ENCODE peak calls at places on chromosomes 12 and 14, in four cellular contexts. One of them, this sample, is unnamed.

GRCh38 chr14:76926521-76927251 is 100.5 kb downstream of the LRRC74A start:
- DNase-seq in H9: no peak
- DNase-seq in trophoblast cell: no peak
- DNase-seq in IMR-90: peak
- DNase-seq in this sample: no peak

GRCh38 chr12:96294831-96295230 is 100.7 kb downstream of the ELK3 start:
- DNase-seq in H9: no peak
- DNase-seq in trophoblast cell: no peak
- DNase-seq in IMR-90: peak
- DNase-seq in this sample: no peak

GRCh38 chr12:120399531-120399930 is 30.6 kb upstream of the MSI1 start:
- DNase-seq in H9: no peak
- DNase-seq in trophoblast cell: peak
- DNase-seq in IMR-90: peak
- DNase-seq in this sample: no peak

GRCh38 chr12:3975652-3976051 is 102.5 kb upstream of the PARP11 start:
- DNase-seq in H9: no peak
- DNase-seq in trophoblast cell: no peak
- DNase-seq in IMR-90: no peak
- DNase-seq in this sample: no peak

GRCh38 chr12:26691234-26691970 is 141.6 kb downstream of the ITPR2 start:
- DNase-seq in H9: peak
- DNase-seq in trophoblast cell: peak
- DNase-seq in IMR-90: peak
- DNase-seq in this sample: peak

GRCh38 chr14:102778616-102779351 is 1.5 kb downstream of the TRAF3 start:
- DNase-seq in H9: no peak
- DNase-seq in trophoblast cell: peak
- DNase-seq in IMR-90: peak
- DNase-seq in this sample: no peak

GRCh38 chr14:96038920-96039632 is at the start of gene C14orf132:
- DNase-seq in H9: peak
- DNase-seq in trophoblast cell: peak
- DNase-seq in IMR-90: peak
- DNase-seq in this sample: no peak

GRCh38 chr12:6715130-6715529 is 8.7 kb upstream of the COPS7A start:
- DNase-seq in H9: no peak
- DNase-seq in trophoblast cell: no peak
- DNase-seq in IMR-90: no peak
- DNase-seq in this sample: no peak

GRCh38 chr12:123050913-123051312 is 70.4 kb downstream of the ARL6IP4 start:
- DNase-seq in H9: no peak
- DNase-seq in trophoblast cell: no peak
- DNase-seq in IMR-90: no peak
- DNase-seq in this sample: no peak

GRCh38 chr12:45034861-45035265 is 16.0 kb downstream of the DBX2 start:
- DNase-seq in H9: no peak
- DNase-seq in trophoblast cell: no peak
- DNase-seq in IMR-90: no peak
- DNase-seq in this sample: peak

GRCh38 chr12:30905483-30906009 is 21.0 kb upstream of the TSPAN11 start:
- DNase-seq in H9: no peak
- DNase-seq in trophoblast cell: peak
- DNase-seq in IMR-90: no peak
- DNase-seq in this sample: no peak

GRCh38 chr14:105255021-105255507 is 6.7 kb downstream of the BTBD6 start:
- DNase-seq in H9: peak
- DNase-seq in trophoblast cell: peak
- DNase-seq in IMR-90: peak
- DNase-seq in this sample: no peak

GRCh38 chr12:68932123-68932700 is 759 bp downstream of the CPM start:
- DNase-seq in H9: no peak
- DNase-seq in trophoblast cell: no peak
- DNase-seq in IMR-90: no peak
- DNase-seq in this sample: peak

GRCh38 chr14:100715803-100716202 is 10.9 kb upstream of the DLK1 start:
- DNase-seq in H9: no peak
- DNase-seq in trophoblast cell: peak
- DNase-seq in IMR-90: no peak
- DNase-seq in this sample: no peak

GRCh38 chr12:42807766-42808165 is 218.2 kb upstream of the PRICKLE1 start:
- DNase-seq in H9: no peak
- DNase-seq in trophoblast cell: no peak
- DNase-seq in IMR-90: no peak
- DNase-seq in this sample: no peak

GRCh38 chr14:102957222-102957621 is 34.8 kb downstream of the AMN start:
- DNase-seq in H9: no peak
- DNase-seq in trophoblast cell: no peak
- DNase-seq in IMR-90: peak
- DNase-seq in this sample: no peak

GRCh38 chr12:91274886-91275285 is 92.3 kb upstream of the DCN start:
- DNase-seq in H9: no peak
- DNase-seq in trophoblast cell: no peak
- DNase-seq in IMR-90: peak
- DNase-seq in this sample: peak

GRCh38 chr12:116370004-116370404 is 92.5 kb upstream of the MED13L start:
- DNase-seq in H9: no peak
- DNase-seq in trophoblast cell: peak
- DNase-seq in IMR-90: peak
- DNase-seq in this sample: no peak

GRCh38 chr14:79587194-79587593 is 624.1 kb downstream of the DIO2 start:
- DNase-seq in H9: no peak
- DNase-seq in trophoblast cell: no peak
- DNase-seq in IMR-90: no peak
- DNase-seq in this sample: no peak

GRCh38 chr14:104130974-104131651 is 7.3 kb upstream of the KIF26A start:
- DNase-seq in H9: peak
- DNase-seq in trophoblast cell: peak
- DNase-seq in IMR-90: peak
- DNase-seq in this sample: no peak

GRCh38 chr12:111733340-111733739 is 33.4 kb upstream of the ALDH2 start:
- DNase-seq in H9: no peak
- DNase-seq in trophoblast cell: no peak
- DNase-seq in IMR-90: no peak
- DNase-seq in this sample: no peak

GRCh38 chr14:104977681-104978647 is at the start of gene AHNAK2:
- DNase-seq in H9: peak
- DNase-seq in trophoblast cell: peak
- DNase-seq in IMR-90: peak
- DNase-seq in this sample: peak

GRCh38 chr12:132305991-132306884 is 23.2 kb downstream of the GALNT9 start:
- DNase-seq in H9: no peak
- DNase-seq in trophoblast cell: no peak
- DNase-seq in IMR-90: no peak
- DNase-seq in this sample: no peak

DNA sequence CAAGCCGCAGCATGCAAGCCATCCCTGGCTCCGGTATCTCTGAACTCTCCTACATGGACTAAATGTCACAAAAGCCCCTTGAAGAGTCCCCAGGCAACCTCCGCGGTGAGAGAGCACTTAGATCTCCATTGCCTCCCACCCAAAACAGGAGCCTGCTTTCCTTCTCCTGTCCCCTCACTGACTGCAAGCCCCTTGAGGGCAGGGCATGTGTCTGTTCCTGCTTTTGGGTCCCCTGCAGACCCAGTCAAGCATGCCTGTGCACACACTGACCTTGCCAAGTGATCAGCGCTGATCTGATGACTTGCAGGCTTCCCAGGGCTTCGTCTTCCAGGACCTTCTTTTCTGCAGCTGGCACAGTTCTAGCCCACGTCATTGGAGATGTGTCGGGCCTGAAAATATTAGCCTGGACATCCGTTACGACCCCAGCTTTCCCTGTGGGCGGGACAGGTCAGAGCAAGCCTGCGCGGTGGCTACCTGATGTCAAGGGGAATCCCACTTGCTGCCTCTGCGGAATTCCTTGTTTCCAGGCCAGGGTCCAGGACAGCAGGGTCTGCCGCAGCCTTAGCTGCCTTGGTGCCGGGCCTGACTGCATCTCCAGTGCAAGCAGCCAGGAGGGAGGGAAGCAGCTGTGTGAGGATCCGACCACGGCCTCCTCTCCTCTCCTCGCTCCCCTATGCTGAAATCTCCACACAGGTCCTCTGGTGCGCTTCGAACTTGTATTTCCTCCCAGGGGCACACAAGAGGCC is 92.5 kb downstream of the FBXL14 start:
- DNase-seq in H9: peak
- DNase-seq in trophoblast cell: no peak
- DNase-seq in IMR-90: no peak
- DNase-seq in this sample: no peak
- H2BK5ac ChIP-seq in H9: no peak
- H2BK5ac ChIP-seq in trophoblast cell: no peak
- H2BK5ac ChIP-seq in IMR-90: no peak
- H2BK5ac ChIP-seq in this sample: peak

GRCh38 chr12:12216349-12217017 is 50.4 kb downstream of the LRP6 start:
- DNase-seq in H9: no peak
- DNase-seq in trophoblast cell: no peak
- DNase-seq in IMR-90: peak
- DNase-seq in this sample: no peak

GRCh38 chr12:12212769-12213168 is 54.1 kb downstream of the LRP6 start:
- DNase-seq in H9: no peak
- DNase-seq in trophoblast cell: peak
- DNase-seq in IMR-90: no peak
- DNase-seq in this sample: no peak

GRCh38 chr12:12217018-12217359 is 49.9 kb downstream of the LRP6 start:
- DNase-seq in H9: no peak
- DNase-seq in trophoblast cell: no peak
- DNase-seq in IMR-90: no peak
- DNase-seq in this sample: no peak

GRCh38 chr12:12214201-12214600 is 52.6 kb downstream of the LRP6 start:
- DNase-seq in H9: no peak
- DNase-seq in trophoblast cell: no peak
- DNase-seq in IMR-90: no peak
- DNase-seq in this sample: no peak

DNA sequence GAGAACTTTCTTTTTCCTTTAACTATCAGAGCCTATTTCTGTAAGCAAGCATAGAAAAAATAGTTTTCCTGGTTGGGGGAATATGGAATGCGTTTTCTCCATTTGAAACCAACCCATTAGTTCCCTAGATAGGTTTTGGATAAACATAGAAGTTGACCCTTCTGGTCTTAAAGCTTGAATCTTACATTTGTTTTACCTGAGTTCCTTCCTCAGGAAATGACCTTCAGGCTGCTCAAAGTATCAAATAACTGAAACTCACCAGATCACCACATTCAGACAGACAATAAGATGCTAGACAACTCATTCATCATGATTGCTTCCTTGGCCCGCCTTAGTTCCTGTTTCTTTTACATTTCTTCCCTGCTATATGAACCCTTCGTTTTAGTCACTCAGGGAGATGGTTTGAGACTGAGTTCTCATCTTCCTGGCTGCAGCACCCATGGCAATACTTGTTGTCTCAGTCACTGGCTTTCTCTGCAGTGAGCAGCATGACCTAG is 52.2 kb downstream of the LRP6 start:
- DNase-seq in H9: no peak
- DNase-seq in trophoblast cell: no peak
- DNase-seq in IMR-90: peak
- DNase-seq in this sample: no peak
- H3K9ac ChIP-seq in H9: no peak
- H3K9ac ChIP-seq in trophoblast cell: no peak
- H3K9ac ChIP-seq in IMR-90: no peak
- H3K9ac ChIP-seq in this sample: no peak

GRCh38 chr14:54364555-54365415 is 32.0 kb upstream of the CDKN3 start:
- DNase-seq in H9: no peak
- DNase-seq in trophoblast cell: peak
- DNase-seq in IMR-90: peak
- DNase-seq in this sample: no peak
- H3K18ac ChIP-seq in H9: no peak
- H3K18ac ChIP-seq in trophoblast cell: no peak
- H3K18ac ChIP-seq in IMR-90: no peak
- H3K18ac ChIP-seq in this sample: no peak

DNA sequence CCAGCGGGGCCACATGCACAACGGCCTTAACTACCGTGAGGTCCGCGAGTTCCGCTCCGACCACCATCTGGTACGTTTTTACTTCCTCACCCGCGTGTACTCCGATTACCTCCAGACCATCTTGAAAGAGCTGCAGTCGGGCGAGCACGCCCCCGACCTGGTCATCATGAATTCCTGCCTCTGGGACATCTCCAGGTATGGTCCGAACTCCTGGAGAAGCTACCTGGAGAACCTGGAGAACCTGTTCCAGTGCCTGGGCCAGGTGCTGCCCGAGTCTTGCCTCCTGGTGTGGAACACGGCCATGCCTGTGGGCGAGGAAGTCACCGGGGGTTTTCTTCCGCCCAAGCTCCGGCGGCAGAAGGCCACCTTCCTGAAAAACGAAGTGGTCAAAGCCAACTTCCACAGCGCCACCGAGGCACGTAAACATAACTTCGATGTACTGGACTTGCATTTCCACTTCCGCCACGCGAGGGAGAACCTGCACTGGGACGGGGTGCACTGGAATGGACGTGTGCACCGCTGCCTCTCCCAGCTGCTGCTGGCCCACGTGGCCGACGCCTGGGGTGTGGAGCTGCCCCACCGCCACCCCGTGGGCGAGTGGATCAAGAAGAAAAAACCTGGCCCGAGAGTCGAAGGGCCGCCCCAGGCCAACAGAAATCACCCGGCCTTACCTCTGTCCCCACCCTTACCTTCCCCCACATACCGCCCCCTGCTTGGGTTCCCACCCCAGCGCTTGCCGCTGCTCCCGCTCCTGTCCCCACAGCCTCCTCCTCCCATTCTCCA is 155.7 kb upstream of the AMIGO2 start:
- DNase-seq in H9: no peak
- DNase-seq in trophoblast cell: peak
- DNase-seq in IMR-90: no peak
- DNase-seq in this sample: no peak
- H2BK5ac ChIP-seq in H9: no peak
- H2BK5ac ChIP-seq in trophoblast cell: no peak
- H2BK5ac ChIP-seq in IMR-90: peak
- H2BK5ac ChIP-seq in this sample: no peak

GRCh38 chr12:89185889-89186288 is 166.4 kb downstream of the DUSP6 start:
- DNase-seq in H9: no peak
- DNase-seq in trophoblast cell: peak
- DNase-seq in IMR-90: peak
- DNase-seq in this sample: no peak

GRCh38 chr12:89185181-89185580 is 167.1 kb downstream of the DUSP6 start:
- DNase-seq in H9: no peak
- DNase-seq in trophoblast cell: no peak
- DNase-seq in IMR-90: no peak
- DNase-seq in this sample: no peak

GRCh38 chr12:89181271-89181920 is 170.9 kb downstream of the DUSP6 start:
- DNase-seq in H9: no peak
- DNase-seq in trophoblast cell: peak
- DNase-seq in IMR-90: peak
- DNase-seq in this sample: no peak

GRCh38 chr12:89187507-89187906 is 164.8 kb downstream of the DUSP6 start:
- DNase-seq in H9: no peak
- DNase-seq in trophoblast cell: peak
- DNase-seq in IMR-90: no peak
- DNase-seq in this sample: no peak

DNA sequence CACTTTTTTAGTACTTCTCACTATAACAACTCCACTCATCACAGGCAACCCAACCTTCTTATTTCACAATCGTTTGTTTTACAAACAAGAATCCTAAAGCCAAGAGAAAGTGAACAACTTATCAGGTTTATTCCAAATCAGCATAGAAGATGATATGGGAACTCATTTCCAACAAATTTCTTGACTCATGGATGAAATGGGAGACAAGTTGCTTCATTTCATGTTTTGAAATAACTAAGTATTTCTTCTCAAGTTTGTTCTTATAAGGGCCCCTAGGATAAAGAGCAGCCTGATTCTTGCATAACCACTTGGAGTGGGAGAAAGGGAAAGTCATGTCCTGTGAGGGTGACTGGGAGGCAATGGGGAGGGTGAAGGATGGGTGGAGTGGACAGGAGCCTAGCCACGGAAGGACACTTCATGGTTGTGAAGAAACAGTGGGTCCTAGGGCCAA is 168.3 kb downstream of the DUSP6 start:
- DNase-seq in H9: no peak
- DNase-seq in trophoblast cell: peak
- DNase-seq in IMR-90: peak
- DNase-seq in this sample: no peak
- H3K9ac ChIP-seq in H9: no peak
- H3K9ac ChIP-seq in trophoblast cell: no peak
- H3K9ac ChIP-seq in IMR-90: no peak
- H3K9ac ChIP-seq in this sample: no peak

This sample was measured in neuronal stem cell.